ENCODE peak calls at places on chromosomes 2 and 18, in four cellular contexts. Z, Y, U and J are unnamed samples.

GRCh38 chr2:769771-770170 is 92.6 kb upstream of the TMEM18 start:
- DNase-seq in Z (no peak), Y (no peak), U (no peak), J (no peak)

GRCh38 chr2:240989451-240990265 is 8.8 kb upstream of the SNED1 start:
- DNase-seq in Z (peak), Y (peak), U (no peak), J (no peak)

GRCh38 chr2:65453916-65454315 is 21.5 kb upstream of the SPRED2 start:
- DNase-seq in Z (no peak), Y (no peak), U (peak), J (no peak)

GRCh38 chr18:903703-904102 is 968 bp upstream of the ADCYAP1 start:
- DNase-seq in Z (no peak), Y (peak), U (peak), J (no peak)

GRCh38 chr18:58213931-58214431 is 170.0 kb downstream of the NEDD4L start:
- DNase-seq in Z (no peak), Y (no peak), U (no peak), J (no peak)

GRCh38 chr18:75408554-75409506 is 18.7 kb downstream of the SMIM21 start:
- DNase-seq in Z (no peak), Y (no peak), U (peak), J (peak)

GRCh38 chr2:86038291-86039081 is 67.2 kb downstream of the POLR1A start:
- DNase-seq in Z (peak), Y (peak), U (no peak), J (no peak)

GRCh38 chr18:55539240-55539639 is 48.8 kb downstream of the TCF4 start:
- DNase-seq in Z (no peak), Y (no peak), U (no peak), J (no peak)

GRCh38 chr2:175034728-175035127 is 29.5 kb upstream of the CHN1 start:
- DNase-seq in Z (no peak), Y (no peak), U (no peak), J (no peak)

GRCh38 chr2:216343221-216343985 is 28.9 kb downstream of the MARCHF4 start:
- DNase-seq in Z (no peak), Y (no peak), U (no peak), J (no peak)

GRCh38 chr2:162840598-162841246 is 2.2 kb upstream of the KCNH7 start:
- DNase-seq in Z (peak), Y (peak), U (peak), J (peak)

GRCh38 chr18:75104483-75104882 is 104.5 kb downstream of the PTGR3 start:
- DNase-seq in Z (no peak), Y (no peak), U (no peak), J (no peak)

GRCh38 chr2:65353927-65354326 is 78.5 kb downstream of the SPRED2 start:
- DNase-seq in Z (peak), Y (no peak), U (no peak), J (no peak)

GRCh38 chr2:172429351-172429968 is 2.1 kb downstream of the ITGA6 start:
- DNase-seq in Z (no peak), Y (no peak), U (no peak), J (no peak)

GRCh38 chr2:198004921-198005829 is 200.8 kb downstream of the PLCL1 start:
- DNase-seq in Z (peak), Y (no peak), U (no peak), J (no peak)

GRCh38 chr18:3703732-3704176 is 253.8 kb downstream of the TGIF1 start:
- DNase-seq in Z (peak), Y (peak), U (peak), J (no peak)

GRCh38 chr18:21004721-21005120 is 106.9 kb downstream of the ROCK1 start:
- DNase-seq in Z (no peak), Y (no peak), U (no peak), J (no peak)

GRCh38 chr2:204655101-204655500 is 109.8 kb downstream of the PARD3B start:
- DNase-seq in Z (no peak), Y (no peak), U (no peak), J (no peak)

GRCh38 chr2:240604939-240605716 is 18.6 kb downstream of the CAPN10 start:
- DNase-seq in Z (peak), Y (peak), U (no peak), J (no peak)

GRCh38 chr2:15967415-15968279 is 27.3 kb downstream of the MYCN start:
- DNase-seq in Z (no peak), Y (no peak), U (no peak), J (no peak)

GRCh38 chr2:159475793-159476192 is 140.6 kb downstream of the BAZ2B start:
- DNase-seq in Z (no peak), Y (no peak), U (no peak), J (no peak)

GRCh38 chr2:168666339-168666738 is 136.1 kb upstream of the NOSTRIN start:
- DNase-seq in Z (no peak), Y (no peak), U (no peak), J (peak)
- H3K27ac ChIP-seq in Z (no peak), Y (no peak), U (no peak), J (no peak)

GRCh38 chr2:234597576-234597861 is 100.6 kb upstream of the ARL4C start:
- DNase-seq in Z (no peak), Y (no peak), U (no peak), J (no peak)
- H3K27ac ChIP-seq in Z (no peak), Y (no peak), U (no peak), J (no peak)

GRCh38 chr2:236568922-236569592 is 568 bp upstream of the ACKR3 start:
- DNase-seq in Z (no peak), Y (no peak), U (no peak), J (no peak)

GRCh38 chr2:236569593-236569973 is at the start of gene ACKR3:
- DNase-seq in Z (peak), Y (peak), U (peak), J (peak)

GRCh38 chr2:236570081-236570979 is 705 bp downstream of the ACKR3 start:
- DNase-seq in Z (no peak), Y (no peak), U (no peak), J (no peak)

GRCh38 chr2:236572482-236572881 is 2.9 kb downstream of the ACKR3 start:
- DNase-seq in Z (no peak), Y (no peak), U (no peak), J (no peak)

GRCh38 chr2:236571161-236571560 is 1.5 kb downstream of the ACKR3 start:
- DNase-seq in Z (no peak), Y (no peak), U (no peak), J (no peak)
- H3K27ac ChIP-seq in Z (peak), Y (peak), U (no peak), J (no peak)

GRCh38 chr18:45834303-45834702 is 8.8 kb downstream of the SIGLEC15 start:
- DNase-seq in Z (no peak), Y (no peak), U (no peak), J (no peak)

GRCh38 chr18:45838302-45839070 is 13.0 kb downstream of the SIGLEC15 start:
- DNase-seq in Z (no peak), Y (no peak), U (no peak), J (no peak)

GRCh38 chr18:45836242-45837215 is 11.1 kb downstream of the SIGLEC15 start:
- DNase-seq in Z (no peak), Y (no peak), U (no peak), J (no peak)

GRCh38 chr18:45837283-45838070 is 12.0 kb downstream of the SIGLEC15 start:
- DNase-seq in Z (peak), Y (peak), U (no peak), J (no peak)

DNA sequence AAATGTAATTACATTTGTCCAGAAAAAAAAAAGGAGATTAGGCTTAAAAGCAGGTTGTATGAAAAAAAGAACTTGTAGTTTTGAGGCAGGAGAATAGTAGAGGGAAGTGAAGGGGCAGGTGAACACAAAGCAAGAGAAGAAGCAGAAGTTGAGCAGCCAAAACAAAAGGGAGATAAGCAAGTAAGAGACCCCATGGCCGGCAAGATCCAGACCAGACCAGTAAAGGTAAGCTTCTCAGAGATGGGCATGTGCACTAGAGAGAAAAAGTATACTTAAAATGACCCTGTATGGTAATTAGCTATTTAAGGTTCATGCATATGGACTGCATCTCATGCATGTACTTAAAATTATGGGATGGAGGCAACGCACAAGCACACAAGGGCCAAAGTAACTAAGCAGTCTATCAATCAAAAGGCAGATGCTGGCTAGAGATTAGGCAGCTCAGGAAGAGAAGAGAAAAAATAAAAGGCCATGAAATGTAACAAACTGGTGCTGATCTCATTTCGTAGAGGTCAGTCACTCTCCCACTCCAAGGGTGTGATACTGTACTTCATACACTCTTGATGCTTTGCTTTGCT is 9.7 kb downstream of the SIGLEC15 start:
- DNase-seq in Z (no peak), Y (no peak), U (no peak), J (no peak)
- H3K27ac ChIP-seq in Z (no peak), Y (no peak), U (no peak), J (no peak)

GRCh38 chr2:88597168-88597567 is 30.1 kb downstream of the EIF2AK3 start:
- DNase-seq in Z (no peak), Y (no peak), U (no peak), J (no peak)
- H3K27ac ChIP-seq in Z (no peak), Y (no peak), U (no peak), J (no peak)

GRCh38 chr2:46344696-46345095 is 47.5 kb downstream of the EPAS1 start:
- DNase-seq in Z (no peak), Y (no peak), U (no peak), J (no peak)

GRCh38 chr2:46342566-46343315 is 45.5 kb downstream of the EPAS1 start:
- DNase-seq in Z (no peak), Y (no peak), U (no peak), J (no peak)

GRCh38 chr2:46347649-46348280 is 50.6 kb downstream of the EPAS1 start:
- DNase-seq in Z (no peak), Y (no peak), U (no peak), J (no peak)

GRCh38 chr2:46346719-46347118 is 49.5 kb downstream of the EPAS1 start:
- DNase-seq in Z (no peak), Y (no peak), U (no peak), J (no peak)

DNA sequence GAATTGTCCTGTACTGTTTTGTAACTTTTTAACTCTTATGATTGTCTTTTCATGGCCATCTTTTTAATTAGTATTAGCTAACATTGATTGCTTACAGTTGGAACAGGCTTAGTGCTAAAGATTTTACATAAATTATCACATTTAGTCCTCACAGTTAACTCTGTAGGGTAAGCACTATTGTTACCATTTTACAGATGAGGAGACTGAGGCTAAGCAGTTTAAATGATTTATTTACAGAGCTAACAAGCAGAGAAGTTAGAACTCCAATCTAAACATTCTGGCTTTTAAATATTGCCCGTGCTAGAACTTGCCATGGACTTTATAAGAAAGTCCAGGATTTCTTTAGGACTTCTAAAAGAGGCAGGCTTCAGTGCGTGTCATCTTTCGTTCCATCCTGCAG is 48.6 kb downstream of the EPAS1 start:
- DNase-seq in Z (no peak), Y (no peak), U (no peak), J (no peak)
- H3K27ac ChIP-seq in Z (peak), Y (no peak), U (no peak), J (no peak)